ENCODE peak calls at places on chromosome 11, in nine cellular contexts. R, V, H, Z, S, Q, O, P and K are unnamed samples.

GRCh38 chr11:11580831-11581492 is 40.8 kb downstream of the GALNT18 start:
- DNase-seq in R (no peak), V (no peak), H (no peak), Z (no peak), S (no peak), Q (no peak), O (no peak), P (peak), K (no peak)

GRCh38 chr11:42646959-42647358 is 664.8 kb upstream of the API5 start:
- DNase-seq in R (no peak), V (no peak), H (no peak), Z (no peak), S (no peak), Q (no peak), O (no peak), P (no peak), K (no peak)

GRCh38 chr11:34205326-34206035 is 100.1 kb downstream of the NAT10 start:
- DNase-seq in R (no peak), V (no peak), H (no peak), Z (no peak), S (no peak), Q (no peak), O (no peak), P (no peak), K (no peak)

GRCh38 chr11:120281161-120281795 is 41.3 kb downstream of the POU2F3 start:
- DNase-seq in R (no peak), V (no peak), H (no peak), Z (no peak), S (no peak), Q (no peak), O (no peak), P (no peak), K (no peak)

GRCh38 chr11:2672553-2673249 is 27.1 kb downstream of the KCNQ1OT1 start:
- DNase-seq in R (no peak), V (no peak), H (no peak), Z (no peak), S (no peak), Q (no peak), O (no peak), P (no peak), K (no peak)

GRCh38 chr11:96122601-96123044 is 198.7 kb upstream of the MTMR2 start:
- DNase-seq in R (no peak), V (no peak), H (no peak), Z (no peak), S (no peak), Q (no peak), O (no peak), P (peak), K (no peak)

GRCh38 chr11:95567685-95568084 is 221.9 kb downstream of the FAM76B start:
- DNase-seq in R (no peak), V (no peak), H (no peak), Z (no peak), S (peak), Q (no peak), O (no peak), P (no peak), K (no peak)

GRCh38 chr11:72375241-72375640 is 59.1 kb downstream of the CLPB start:
- DNase-seq in R (no peak), V (no peak), H (no peak), Z (no peak), S (no peak), Q (no peak), O (no peak), P (no peak), K (no peak)

GRCh38 chr11:35990170-35990569 is 46.3 kb downstream of the LDLRAD3 start:
- DNase-seq in R (no peak), V (no peak), H (no peak), Z (peak), S (no peak), Q (no peak), O (no peak), P (no peak), K (no peak)

GRCh38 chr11:35619030-35619753 is 932 bp downstream of the FJX1 start:
- DNase-seq in R (no peak), V (no peak), H (peak), Z (peak), S (no peak), Q (peak), O (no peak), P (peak), K (no peak)

GRCh38 chr11:1772270-1773130 is 8.8 kb upstream of the CTSD start:
- DNase-seq in R (peak), V (peak), H (peak), Z (peak), S (no peak), Q (peak), O (no peak), P (peak), K (peak)

GRCh38 chr11:123300874-123301695 is 106.0 kb upstream of the CLMP start:
- DNase-seq in R (no peak), V (no peak), H (no peak), Z (peak), S (no peak), Q (no peak), O (no peak), P (peak), K (no peak)

GRCh38 chr11:87574193-87574592 is 536.5 kb downstream of the TMEM135 start:
- DNase-seq in R (no peak), V (no peak), H (no peak), Z (no peak), S (no peak), Q (no peak), O (no peak), P (no peak), K (no peak)

GRCh38 chr11:56876621-56877312 is 111.9 kb upstream of the OR5AK2 start:
- DNase-seq in R (no peak), V (no peak), H (no peak), Z (no peak), S (peak), Q (no peak), O (no peak), P (peak), K (peak)

GRCh38 chr11:117554601-117555333 is 227.1 kb downstream of the CEP164 start:
- DNase-seq in R (no peak), V (no peak), H (no peak), Z (no peak), S (no peak), Q (no peak), O (no peak), P (no peak), K (no peak)

GRCh38 chr11:86041975-86042378 is 26.9 kb downstream of the PICALM start:
- DNase-seq in R (peak), V (no peak), H (peak), Z (peak), S (peak), Q (no peak), O (peak), P (peak), K (peak)